ENCODE peak calls at places on chromosomes 11 and 22, in five cellular contexts. D is dorsolateral prefrontal cortex; I is stimulated activated CD4-positive, alpha-beta T cell treated with anti-CD3 and anti-CD28 coated beads, Interleukin-4, amount 100 ng/mL, for 24 hours; C is neural crest cell; N is stimulated activated CD8-positive, alpha-beta memory T cell treated with anti-CD3 and anti-CD28 coated beads, Interleukin-15, amount 100 ng/mL, for 1 hour. S is an unnamed sample.

GRCh38 chr11:1572200-1573076 is at the start of gene DUSP8:
- DNase-seq in D (peak), I (peak), C (peak), N (peak), S (peak)

GRCh38 chr11:122769126-122769780 is 69.0 kb upstream of the CRTAM start:
- DNase-seq in D (no peak), I (no peak), C (no peak), N (no peak), S (no peak)

GRCh38 chr11:69637601-69637955 is 3.4 kb upstream of the CCND1 start:
- DNase-seq in D (no peak), I (no peak), C (no peak), N (no peak), S (no peak)

GRCh38 chr22:46370584-46371373 is 35.3 kb downstream of the TRMU start:
- DNase-seq in D (no peak), I (no peak), C (no peak), N (peak), S (peak)

GRCh38 chr11:6864436-6864835 is 1.6 kb downstream of the OR10A2 start:
- DNase-seq in D (no peak), I (no peak), C (no peak), N (no peak), S (no peak)

GRCh38 chr11:692824-693414 is 2.1 kb downstream of the DEAF1 start:
- DNase-seq in D (no peak), I (no peak), C (no peak), N (no peak), S (peak)

GRCh38 chr11:33944693-33945424 is 53.0 kb upstream of the LMO2 start:
- DNase-seq in D (no peak), I (no peak), C (no peak), N (no peak), S (no peak)

GRCh38 chr11:112425121-112425520 is 164.5 kb upstream of the PLET1 start:
- DNase-seq in D (no peak), I (no peak), C (no peak), N (no peak), S (no peak)

GRCh38 chr11:86818466-86819282 is 18.3 kb downstream of the PRSS23 start:
- DNase-seq in D (no peak), I (no peak), C (no peak), N (no peak), S (no peak)

GRCh38 chr11:9703280-9703679 is 39.4 kb downstream of the SWAP70 start:
- DNase-seq in D (no peak), I (no peak), C (no peak), N (no peak), S (no peak)

GRCh38 chr11:76803811-76804600 is 20.9 kb downstream of the TSKU start:
- DNase-seq in D (peak), I (peak), C (no peak), N (no peak), S (no peak)

GRCh38 chr11:121561716-121562115 is 108.9 kb upstream of the SORL1-AS1 start:
- DNase-seq in D (no peak), I (no peak), C (no peak), N (no peak), S (no peak)

GRCh38 chr11:117290809-117291396 is at the start of gene BACE1-AS:
- DNase-seq in D (no peak), I (no peak), C (no peak), N (no peak), S (no peak)

GRCh38 chr11:15807827-15808226 is 548.5 kb downstream of the SOX6 start:
- DNase-seq in D (no peak), I (no peak), C (no peak), N (no peak), S (no peak)

GRCh38 chr22:47781024-47781423 is 1018.6 kb downstream of the TBC1D22A start:
- DNase-seq in D (peak), I (no peak), C (no peak), N (no peak), S (no peak)

GRCh38 chr11:41536001-41536568 is 76.6 kb upstream of the LRRC4C start:
- DNase-seq in D (no peak), I (no peak), C (no peak), N (no peak), S (no peak)

GRCh38 chr22:38295339-38295738 is 21.9 kb downstream of the CSNK1E start:
- DNase-seq in D (no peak), I (no peak), C (no peak), N (no peak), S (no peak)

GRCh38 chr11:67504023-67504949 is 877 bp downstream of the PITPNM1 start:
- DNase-seq in D (no peak), I (peak), C (peak), N (no peak), S (no peak)

GRCh38 chr22:44658371-44658953 is 43.5 kb upstream of the PRR5 start:
- DNase-seq in D (peak), I (no peak), C (no peak), N (no peak), S (no peak)

GRCh38 chr11:27429740-27430451 is 42.7 kb downstream of the LGR4 start:
- DNase-seq in D (no peak), I (no peak), C (no peak), N (no peak), S (no peak)

GRCh38 chr11:8382436-8383053 is 118.9 kb upstream of the LMO1 start:
- DNase-seq in D (no peak), I (no peak), C (no peak), N (no peak), S (no peak)

GRCh38 chr22:49425356-49425755 is 402.3 kb downstream of the BRD1 start:
- DNase-seq in D (no peak), I (no peak), C (no peak), N (no peak), S (no peak)

GRCh38 chr11:12276356-12276755 is 101.0 kb upstream of the PARVA start:
- DNase-seq in D (no peak), I (no peak), C (no peak), N (no peak), S (no peak)

GRCh38 chr11:23112987-23113886 is 253.0 kb upstream of the CCDC179 start:
- DNase-seq in D (no peak), I (no peak), C (peak), N (no peak), S (no peak)

GRCh38 chr11:134030853-134031252 is 38.0 kb upstream of the JAM3 start:
- DNase-seq in D (no peak), I (no peak), C (no peak), N (no peak), S (no peak)

GRCh38 chr11:62665630-62666258 is 632 bp downstream of the CSKMT start:
- DNase-seq in D (peak), I (peak), C (no peak), N (peak), S (no peak)

GRCh38 chr22:22752556-22753477 is 108.4 kb downstream of the GGTLC2 start:
- DNase-seq in D (no peak), I (no peak), C (no peak), N (no peak), S (no peak)

GRCh38 chr11:119885067-119885466 is 156.1 kb upstream of the NECTIN1 start:
- DNase-seq in D (no peak), I (no peak), C (no peak), N (no peak), S (no peak)

GRCh38 chr11:2825261-2825885 is 60.2 kb downstream of the CDKN1C start:
- DNase-seq in D (no peak), I (no peak), C (no peak), N (no peak), S (no peak)

GRCh38 chr22:30046716-30047363 is 33.4 kb upstream of the HORMAD2 start:
- DNase-seq in D (no peak), I (no peak), C (no peak), N (no peak), S (no peak)

GRCh38 chr22:41341990-41342389 is 39.8 kb upstream of the TEF start:
- DNase-seq in D (no peak), I (no peak), C (no peak), N (no peak), S (no peak)

GRCh38 chr11:2096001-2096918 is 42.9 kb downstream of the IGF2 start:
- DNase-seq in D (no peak), I (no peak), C (no peak), N (no peak), S (no peak)

GRCh38 chr22:32528984-32529982 is 54.7 kb downstream of the FBXO7 start:
- DNase-seq in D (peak), I (peak), C (peak), N (peak), S (peak)

GRCh38 chr11:9884601-9885000 is 220.7 kb downstream of the SWAP70 start:
- DNase-seq in D (no peak), I (no peak), C (no peak), N (no peak), S (no peak)

GRCh38 chr11:97895572-97895971 is 1125.2 kb upstream of the CNTN5 start:
- DNase-seq in D (no peak), I (no peak), C (no peak), N (no peak), S (no peak)

GRCh38 chr11:70326365-70326803 is 55.9 kb downstream of the PPFIA1 start:
- DNase-seq in D (no peak), I (no peak), C (no peak), N (no peak), S (no peak)

GRCh38 chr11:28606930-28607329 is 498.7 kb downstream of the METTL15 start:
- DNase-seq in D (no peak), I (no peak), C (no peak), N (no peak), S (no peak)